ENCODE peak calls at places on chromosomes 5 and 9, in five cellular contexts. M, D, L, Y and J are unnamed samples.

GRCh38 chr9:21964925-21965385 is 29.2 kb downstream of the CDKN2A start:
- DNase-seq in L (no peak), M (no peak), D (no peak), Y (no peak), J (no peak)

GRCh38 chr5:126492939-126493338 is 69.7 kb downstream of the GRAMD2B start:
- DNase-seq in Y (no peak), M (peak), L (no peak), D (no peak), J (no peak)

GRCh38 chr5:90015584-90016018 is 394.0 kb downstream of the CETN3 start:
- DNase-seq in D (peak), L (no peak), M (no peak), Y (no peak), J (no peak)

GRCh38 chr5:180776376-180776775 is 26.2 kb downstream of the MGAT1 start:
- DNase-seq in Y (no peak), L (no peak), D (no peak), M (no peak), J (no peak)

GRCh38 chr5:36739751-36740221 is 133.4 kb downstream of the SLC1A3 start:
- DNase-seq in M (peak), L (peak), Y (peak), D (peak), J (peak)

GRCh38 chr9:127767909-127768331 is 10.5 kb downstream of the SH2D3C start:
- DNase-seq in Y (no peak), D (no peak), L (peak), M (no peak), J (no peak)

GRCh38 chr5:54851449-54851848 is 133.9 kb downstream of the ESM1 start:
- DNase-seq in Y (no peak), M (no peak), L (no peak), D (no peak), J (no peak)

GRCh38 chr9:91424403-91425176 is 958 bp upstream of the NFIL3 start:
- DNase-seq in D (peak), L (peak), M (peak), Y (peak), J (peak)

GRCh38 chr5:116702776-116703175 is 128.2 kb upstream of the SEMA6A start:
- DNase-seq in Y (no peak), L (no peak), D (no peak), M (no peak), J (no peak)

GRCh38 chr9:131733601-131734061 is 6.2 kb downstream of the RAPGEF1 start:
- DNase-seq in D (peak), L (no peak), M (no peak), Y (no peak), J (no peak)

GRCh38 chr5:142120247-142120935 is 11.8 kb downstream of the NDFIP1 start:
- DNase-seq in D (no peak), L (no peak), M (no peak), Y (no peak), J (no peak)

GRCh38 chr5:109740329-109740728 is 50.6 kb downstream of the MAN2A1 start:
- DNase-seq in D (no peak), Y (no peak), M (no peak), L (no peak), J (no peak)

GRCh38 chr9:38362912-38363588 is 29.5 kb upstream of the ALDH1B1 start:
- DNase-seq in Y (no peak), M (peak), D (peak), L (peak), J (no peak)

GRCh38 chr5:143592648-143593047 is 189.2 kb upstream of the NR3C1 start:
- DNase-seq in D (no peak), Y (no peak), M (no peak), L (no peak), J (no peak)

GRCh38 chr9:95080961-95081658 is 236.4 kb downstream of the FANCC start:
- DNase-seq in Y (peak), M (no peak), L (no peak), D (no peak), J (no peak)

GRCh38 chr9:130901498-130902203 is 5.0 kb upstream of the QRFP start:
- DNase-seq in Y (no peak), L (no peak), D (no peak), M (no peak), J (no peak)

DNA sequence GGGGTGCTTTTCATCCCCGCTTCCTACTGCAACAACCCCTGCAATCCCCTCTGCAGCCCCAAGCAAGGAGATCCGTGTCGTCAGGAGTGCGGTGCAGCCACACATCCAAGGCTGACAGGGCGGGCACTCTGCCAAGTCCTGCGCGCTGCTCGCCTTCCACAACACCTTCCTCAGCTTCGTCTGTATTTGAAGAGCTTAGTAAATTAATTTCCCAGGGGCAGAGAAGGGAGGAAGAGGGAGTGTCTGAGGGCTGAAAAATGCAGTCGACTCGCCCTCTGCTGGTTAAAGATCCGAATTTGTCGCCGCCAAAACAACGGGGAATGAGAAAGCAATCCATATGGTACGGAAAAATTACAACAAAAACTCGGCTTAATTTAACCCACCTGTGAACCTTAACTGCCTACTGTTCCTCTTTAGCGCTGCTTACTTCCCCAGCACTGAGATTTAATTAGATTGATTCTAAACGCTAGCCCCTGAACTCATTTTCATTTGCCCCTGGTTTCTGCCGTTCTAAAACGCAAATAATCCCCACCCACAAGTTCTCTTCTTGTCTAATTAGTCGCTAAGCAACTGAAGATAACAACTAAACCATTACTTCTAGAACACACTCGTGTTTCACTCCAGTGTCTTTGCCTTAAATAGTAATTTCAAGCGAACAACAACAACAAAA is 10.9 kb upstream of the PCDHB1 start:
- DNase-seq in L (peak), D (peak), Y (no peak), M (no peak), J (no peak)
- TF ChIP-seq CTCF in L (peak), D (peak), Y (peak), M (peak), J (no peak)

GRCh38 chr5:127871448-127872153 is 168.4 kb downstream of the CCDC192 start:
- DNase-seq in M (no peak), D (peak), Y (no peak), L (no peak), J (no peak)

GRCh38 chr5:127878174-127878750 is 175.1 kb downstream of the CCDC192 start:
- DNase-seq in L (peak), M (peak), Y (no peak), D (peak), J (no peak)

GRCh38 chr5:127872494-127872893 is 169.3 kb downstream of the CCDC192 start:
- DNase-seq in Y (no peak), D (no peak), M (no peak), L (peak), J (no peak)

GRCh38 chr5:127876384-127876783 is 173.2 kb downstream of the CCDC192 start:
- DNase-seq in L (no peak), D (no peak), M (no peak), Y (no peak), J (no peak)

DNA sequence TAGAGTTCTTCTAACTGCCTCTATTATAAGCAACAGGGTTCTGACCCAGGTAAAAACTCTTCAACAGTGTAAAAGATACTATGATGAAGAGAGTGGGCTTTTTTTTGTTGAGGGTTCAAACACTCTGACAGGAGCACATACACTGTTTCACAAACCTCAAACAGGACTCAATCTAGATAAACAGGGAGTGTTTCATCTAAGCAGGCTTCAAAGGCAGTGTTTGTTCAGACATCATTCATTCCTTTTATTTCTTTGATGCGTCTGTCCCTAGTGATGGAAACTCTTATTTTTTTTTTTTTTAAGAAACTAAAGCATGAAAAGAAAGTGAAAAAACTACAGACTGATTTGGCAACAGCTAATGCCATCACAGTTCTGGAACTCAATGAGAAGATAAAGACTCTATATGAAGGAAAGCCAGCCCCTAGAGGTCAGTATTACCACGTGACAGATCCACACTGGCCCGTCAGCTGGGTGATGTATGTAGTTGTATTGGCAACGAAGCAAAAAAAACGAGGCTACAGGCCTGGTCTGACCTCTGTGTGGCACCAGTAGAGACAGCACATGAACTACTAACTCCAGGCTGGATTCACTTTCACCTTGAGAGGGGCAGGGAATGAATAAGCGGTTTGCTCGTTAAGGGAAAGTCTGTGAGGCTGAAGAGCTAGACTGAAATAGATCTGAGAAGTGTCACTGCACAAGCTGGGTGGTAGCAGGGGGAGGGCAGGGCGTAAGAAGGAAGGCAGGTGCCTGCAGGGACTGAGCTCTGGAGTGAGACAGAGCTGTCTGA is 172.2 kb downstream of the CCDC192 start:
- DNase-seq in D (peak), M (peak), L (peak), Y (no peak), J (no peak)
- TF ChIP-seq CTCF in D (peak), M (peak), L (peak), Y (peak), J (no peak)

DNA sequence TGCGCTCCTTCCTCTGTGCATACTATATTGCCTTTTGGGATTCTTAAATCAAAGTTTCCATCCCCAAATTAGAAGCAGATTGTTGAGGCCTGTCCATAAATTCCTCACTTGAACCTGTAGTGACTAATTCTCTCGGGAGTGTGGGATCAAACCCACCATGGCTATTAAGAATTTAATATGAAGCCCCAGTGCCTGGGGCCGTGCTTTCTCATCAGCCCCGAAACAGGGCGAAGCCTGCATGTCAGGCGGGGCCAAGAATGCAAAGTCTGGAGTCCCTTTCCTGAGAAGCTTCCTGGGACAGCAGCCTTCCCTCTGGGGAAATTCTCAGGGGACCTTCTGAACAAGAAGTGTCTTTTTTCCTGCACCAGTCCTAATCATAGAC is 29.3 kb upstream of the FAT2 start:
- DNase-seq in L (no peak), M (no peak), D (no peak), Y (no peak), J (no peak)
- TF ChIP-seq CTCF in L (no peak), M (no peak), D (no peak), Y (no peak), J (no peak)

DNA sequence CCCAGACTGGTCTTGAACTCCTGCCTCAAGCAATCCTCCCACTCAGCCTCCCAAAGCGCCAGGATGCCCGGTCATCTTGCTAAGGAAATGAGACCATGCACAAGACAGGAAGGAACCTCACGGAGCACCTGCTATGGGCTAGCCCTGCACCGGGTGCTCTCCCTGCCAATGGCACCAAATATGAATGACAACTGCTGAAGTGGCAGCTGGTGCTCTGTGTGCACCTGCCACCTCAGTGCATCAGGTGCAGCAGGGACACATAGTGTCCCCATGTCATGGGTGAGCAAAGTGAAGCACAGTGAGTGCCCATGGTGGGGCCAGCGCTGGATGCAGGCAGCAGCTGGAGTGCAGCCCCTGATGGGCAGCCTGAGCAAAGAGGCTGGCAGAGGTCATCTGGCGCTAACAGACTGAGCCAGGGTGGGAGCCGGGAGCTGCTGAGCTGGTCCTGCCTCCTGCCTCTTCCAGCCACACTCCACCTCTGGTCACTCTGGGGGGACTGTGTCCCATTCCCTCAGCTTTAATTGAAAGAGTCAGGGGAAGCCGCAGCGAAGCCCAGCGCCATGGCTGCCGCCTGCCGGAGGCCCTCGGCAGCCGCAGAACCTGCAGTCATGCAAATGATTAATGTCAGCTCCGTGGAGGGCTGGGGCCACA is 46.4 kb downstream of the BARX1 start:
- DNase-seq in M (no peak), Y (no peak), L (no peak), D (no peak), J (no peak)
- TF ChIP-seq CTCF in M (peak), Y (no peak), L (no peak), D (no peak), J (no peak)

DNA sequence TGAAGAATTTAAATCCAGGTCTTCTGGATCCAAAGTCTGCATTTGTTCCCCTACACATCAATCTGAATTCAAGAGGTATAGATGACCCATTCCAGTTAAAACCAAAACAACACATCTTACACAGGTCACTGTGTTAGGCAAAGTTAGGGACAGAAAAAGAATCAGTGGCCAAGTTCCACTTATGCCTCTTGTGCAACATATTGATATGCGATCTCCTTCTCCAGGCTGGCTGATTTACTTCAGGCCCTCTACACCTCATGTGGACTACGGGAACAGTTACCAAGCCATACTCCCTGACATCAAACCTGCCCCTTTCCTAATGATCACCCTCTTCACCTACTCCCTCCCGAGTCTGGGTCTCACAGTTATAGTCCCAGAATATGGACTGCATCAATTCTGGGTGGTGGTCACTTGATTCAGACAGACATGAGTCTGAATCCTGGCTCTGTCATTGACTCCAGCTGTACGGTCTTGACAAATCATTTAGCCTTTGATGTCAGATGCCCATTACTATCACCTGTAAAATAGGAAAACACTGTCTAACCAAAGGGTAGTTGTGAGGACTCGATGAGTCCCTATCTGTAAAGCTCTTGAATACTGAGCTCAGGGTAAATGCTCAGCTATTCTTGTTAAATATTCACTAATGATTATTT is 26.0 kb downstream of the GOLGA1 start:
- DNase-seq in D (no peak), L (no peak), Y (no peak), M (no peak), J (no peak)
- TF ChIP-seq CTCF in D (no peak), L (no peak), Y (no peak), M (no peak), J (no peak)